ENCODE peak calls at places on chromosomes 3 and 15, in nine cellular contexts. L is astrocyte, S is thyroid gland, N is heart left ventricle, Y is fibroblast of lung, O is sigmoid colon, F is right atrium auricular region, B is ovary, H is pancreas. P is an unnamed sample.

GRCh38 chr3:97360804-97361203 is 403.8 kb upstream of the ARL6 start:
- DNase-seq in B (no peak), L (no peak), O (no peak), S (no peak), Y (no peak), N (no peak), F (no peak), H (no peak), P (no peak)

GRCh38 chr3:185330238-185330637 is 32.7 kb upstream of the MAP3K13 start:
- DNase-seq in B (no peak), Y (no peak), N (no peak), F (no peak), S (no peak), H (no peak), L (no peak), O (no peak), P (no peak)

GRCh38 chr15:70976856-70977255 is 84.2 kb downstream of the LRRC49 start:
- DNase-seq in B (no peak), O (no peak), S (no peak), F (no peak), Y (peak; percentile 79), H (no peak), L (peak; percentile 77), N (no peak), P (no peak)

GRCh38 chr3:183449791-183450190 is 21.4 kb upstream of the MCF2L2 start:
- DNase-seq in L (peak; percentile 38), F (no peak), N (no peak), O (no peak), Y (peak; percentile 49), H (no peak), B (no peak), S (no peak), P (no peak)

GRCh38 chr3:134251731-134252391 is 1.2 kb upstream of the RYK start:
- DNase-seq in B (peak; percentile 56), H (peak; percentile 28), O (no peak), S (no peak), L (no peak), Y (no peak), N (peak; percentile 75), F (no peak), P (no peak)

GRCh38 chr3:107521466-107522059 is 1.2 kb upstream of the BBX start:
- DNase-seq in H (no peak), O (no peak), Y (no peak), F (no peak), L (no peak), N (no peak), S (no peak), B (no peak), P (no peak)

GRCh38 chr3:117526485-117527079 is 817.0 kb downstream of the TUSC7 start:
- DNase-seq in Y (no peak), N (no peak), L (no peak), O (no peak), F (no peak), H (no peak), B (peak; percentile 11), S (peak; percentile 5), P (no peak)

GRCh38 chr3:194685050-194685722 is 497 bp upstream of the FAM43A start:
- DNase-seq in S (no peak), B (no peak), O (no peak), L (no peak), F (no peak), Y (no peak), H (no peak), N (no peak), P (no peak)

GRCh38 chr3:106820726-106821362 is 556.4 kb upstream of the CCDC54 start:
- DNase-seq in H (peak; percentile 8), F (no peak), O (no peak), S (no peak), B (no peak), L (no peak), N (no peak), Y (no peak), P (no peak)

GRCh38 chr15:62853114-62853832 is 189.3 kb upstream of the TPM1 start:
- DNase-seq in Y (peak; percentile 19), F (no peak), H (no peak), O (peak; percentile 57), S (no peak), B (no peak), L (no peak), N (no peak), P (no peak)

GRCh38 chr3:22938739-22939138 is 264.4 kb upstream of the UBE2E2 start:
- DNase-seq in S (no peak), B (no peak), N (no peak), Y (no peak), H (no peak), L (no peak), F (no peak), O (no peak), P (no peak)

GRCh38 chr3:22934973-22935372 is 268.2 kb upstream of the UBE2E2 start:
- DNase-seq in F (no peak), N (peak; percentile 25), Y (no peak), O (no peak), L (no peak), B (no peak), S (no peak), H (no peak), P (no peak)

GRCh38 chr3:22937536-22937935 is 265.6 kb upstream of the UBE2E2 start:
- DNase-seq in L (no peak), Y (no peak), B (no peak), H (no peak), F (no peak), N (no peak), S (no peak), O (no peak), P (no peak)

GRCh38 chr3:22928716-22929115 is 274.4 kb upstream of the UBE2E2 start:
- DNase-seq in B (peak; percentile 40), N (no peak), Y (no peak), L (no peak), H (no peak), F (no peak), O (no peak), S (no peak), P (no peak)

DNA sequence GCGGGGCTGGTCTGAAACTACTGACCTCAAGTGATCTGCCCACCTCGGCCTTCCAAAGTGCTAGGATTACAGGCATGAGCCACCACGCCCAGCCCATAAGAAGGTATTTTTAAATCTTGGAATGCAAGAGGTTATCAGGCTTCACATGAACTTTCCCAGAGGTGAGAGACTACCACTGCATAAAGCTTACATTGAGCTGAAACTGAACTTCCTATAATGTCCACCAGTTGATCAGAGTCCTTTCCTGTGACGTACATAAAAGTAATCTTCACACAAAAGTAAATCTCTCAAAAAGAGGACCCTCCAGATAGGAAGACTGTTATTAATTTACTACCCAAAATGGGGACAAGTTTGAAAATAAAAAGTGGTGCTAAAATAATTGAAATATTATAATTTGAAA is 270.1 kb upstream of the UBE2E2 start:
- DNase-seq in S (no peak), L (no peak), F (no peak), O (no peak), H (no peak), Y (no peak), B (no peak), N (no peak), P (no peak)
- TF ChIP-seq CTCF in S (no peak), L (no peak), F (no peak), O (no peak), H (no peak), Y (no peak), B (no peak), N (no peak), P (no peak)

DNA sequence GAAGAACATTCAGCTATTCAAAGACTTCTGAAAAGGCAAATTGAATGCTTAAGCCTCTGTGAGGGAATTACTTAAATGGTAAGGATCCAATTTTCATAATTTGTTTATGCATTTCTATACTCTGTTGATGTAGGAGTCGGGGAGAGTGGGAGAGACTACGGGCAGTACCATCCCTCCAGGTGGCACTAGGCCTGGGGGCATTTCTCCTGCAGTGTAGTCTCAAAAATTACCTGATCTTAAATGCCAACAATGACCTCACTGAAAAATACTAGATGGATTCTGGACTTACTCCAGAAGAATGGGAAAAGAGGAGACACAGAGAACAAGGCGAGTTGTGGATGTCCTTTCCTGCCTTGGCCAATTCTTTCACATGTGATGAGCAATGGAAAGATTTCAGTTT is 77.8 kb upstream of the PLXND1 start:
- DNase-seq in H (no peak), F (no peak), L (no peak), O (no peak), B (no peak), S (no peak), Y (no peak), N (no peak), P (no peak)
- H3K4me1 ChIP-seq in H (peaks cover 7% of the 10 kb centered on the region), F (no peaks in the 10 kb centered on the region), L (peaks cover 8% of the 10 kb centered on the region), O (peaks cover 36% of the 10 kb centered on the region), B (peaks cover 5% of the 10 kb centered on the region), S (peaks cover 31% of the 10 kb centered on the region), Y (no peaks in the 10 kb centered on the region), N (peaks cover 12% of the 10 kb centered on the region), P (no peaks in the 10 kb centered on the region)

GRCh38 chr15:76439542-76439941 is 103.0 kb downstream of the ISL2 start:
- DNase-seq in L (no peak), O (no peak), Y (no peak), H (no peak), S (peak; percentile 20), F (no peak), B (no peak), N (no peak), P (no peak)
- TF ChIP-seq CTCF in L (no peak), O (no peak), Y (no peak), H (no peak), S (no peak), F (no peak), B (no peak), N (no peak), P (no peak)

GRCh38 chr3:177610262-177610661 is 413.0 kb upstream of the TBL1XR1 start:
- DNase-seq in S (no peak), L (no peak), N (no peak), F (no peak), H (no peak), B (no peak), Y (no peak), O (no peak), P (no peak)

GRCh38 chr3:177613901-177614300 is 416.6 kb upstream of the TBL1XR1 start:
- DNase-seq in S (no peak), N (no peak), Y (no peak), H (no peak), O (no peak), F (no peak), B (no peak), L (no peak), P (no peak)

GRCh38 chr3:177609613-177610012 is 412.3 kb upstream of the TBL1XR1 start:
- DNase-seq in B (no peak), H (no peak), N (no peak), Y (no peak), O (no peak), F (no peak), S (no peak), L (no peak), P (no peak)

GRCh38 chr3:177610677-177611654 is 413.7 kb upstream of the TBL1XR1 start:
- DNase-seq in H (peak; percentile 75), B (no peak), S (peak; percentile 83), L (peak; percentile 52), F (no peak), N (no peak), Y (peak; percentile 59), O (no peak), P (no peak)

DNA sequence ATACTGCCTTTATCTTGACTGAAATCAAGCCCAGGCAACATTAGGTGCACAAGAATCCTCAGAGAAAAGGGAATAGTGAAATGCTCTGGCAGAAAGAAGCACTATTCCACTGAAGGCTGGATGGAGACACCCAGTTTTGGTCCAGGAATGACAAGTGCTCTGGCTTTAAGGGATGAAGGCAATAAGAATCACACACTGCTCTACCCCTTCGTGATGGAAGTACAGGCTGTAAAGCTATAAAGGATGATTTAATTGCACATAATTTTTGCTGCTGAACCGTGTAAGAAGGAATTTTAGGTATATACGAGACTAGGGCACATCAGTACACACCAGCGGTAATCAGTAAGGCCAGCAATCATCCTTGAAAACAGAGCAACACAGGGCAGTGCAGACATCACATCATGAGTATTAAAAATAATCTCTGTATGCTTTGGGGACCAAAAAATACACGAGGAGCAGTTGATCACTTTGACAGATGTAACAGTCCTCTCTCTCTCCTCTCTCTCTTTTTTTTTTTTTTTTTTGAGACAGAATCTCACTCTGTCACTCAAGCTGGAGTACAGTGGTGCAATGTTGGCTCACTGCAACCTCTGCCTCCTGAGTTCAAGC is 414.6 kb upstream of the TBL1XR1 start:
- DNase-seq in N (no peak), L (no peak), B (no peak), O (no peak), S (no peak), Y (no peak), H (no peak), F (no peak), P (no peak)
- H3K4me1 ChIP-seq in N (peaks cover 10% of the 10 kb centered on the region), L (peaks cover 5% of the 10 kb centered on the region), B (peaks cover 11% of the 10 kb centered on the region), O (peaks cover 37% of the 10 kb centered on the region), S (peaks cover 43% of the 10 kb centered on the region), Y (peaks cover 4% of the 10 kb centered on the region), H (peaks cover 25% of the 10 kb centered on the region), F (no peaks in the 10 kb centered on the region), P (peaks cover 41% of the 10 kb centered on the region)

P was measured in thoracic aorta.